ENCODE peak calls at places on chromosomes 3 and 15, in six cellular contexts. E, F, Q, R, N and X are unnamed samples. For H3K4me1, the result is how much of the 10 kb centered on the place peaks cover.

GRCh38 chr3:58999779-59000170 is 50.0 kb downstream of the CFAP20DC start:
- DNase-seq in Q (peak), N (no peak), F (no peak), E (no peak), R (peak), X (no peak)

GRCh38 chr3:57100046-57100695 is 39.7 kb downstream of the SPATA12 start:
- DNase-seq in F (peak), R (peak), E (no peak), N (peak), Q (peak), X (peak)

GRCh38 chr15:67196672-67197363 is 57.6 kb downstream of the AAGAB start:
- DNase-seq in E (no peak), N (no peak), R (peak), F (no peak), Q (peak), X (no peak)

GRCh38 chr3:99568936-99569335 is 69.5 kb upstream of the COL8A1 start:
- DNase-seq in Q (no peak), N (no peak), E (no peak), F (no peak), R (no peak), X (no peak)

GRCh38 chr15:48427960-48428547 is 96.8 kb downstream of the DUT start:
- DNase-seq in N (peak), F (no peak), R (no peak), Q (peak), E (no peak), X (no peak)

GRCh38 chr3:16728762-16729745 is 123.8 kb upstream of the DAZL start:
- DNase-seq in E (no peak), Q (peak), F (no peak), N (no peak), R (no peak), X (no peak)

GRCh38 chr15:72786946-72787345 is 3.4 kb upstream of the ADPGK start:
- DNase-seq in E (no peak), Q (no peak), F (no peak), N (no peak), R (no peak), X (no peak)

GRCh38 chr15:82197734-82198594 is 64.6 kb downstream of the EFL1 start:
- DNase-seq in F (peak), Q (peak), E (peak), N (peak), R (peak), X (peak)

GRCh38 chr3:120462409-120462959 is 11.7 kb upstream of the FSTL1 start:
- DNase-seq in N (no peak), F (no peak), E (no peak), R (no peak), Q (no peak), X (no peak)

GRCh38 chr15:66621491-66622467 is 56.0 kb upstream of the LCTL start:
- DNase-seq in R (no peak), Q (no peak), N (peak), E (peak), F (peak), X (peak)

GRCh38 chr15:50315814-50316630 is 39.0 kb downstream of the GABPB1 start:
- DNase-seq in Q (peak), R (peak), E (no peak), F (peak), N (peak), X (no peak)

GRCh38 chr3:157086775-157087174 is 73.2 kb downstream of the CCNL1 start:
- DNase-seq in E (no peak), F (no peak), R (no peak), N (no peak), Q (no peak), X (no peak)

GRCh38 chr3:25532763-25533162 is 104.7 kb downstream of the RARB start:
- DNase-seq in F (no peak), E (peak), Q (peak), R (no peak), N (peak), X (peak)

GRCh38 chr3:172201136-172201989 is 162.0 kb downstream of the FNDC3B start:
- DNase-seq in F (no peak), E (no peak), N (no peak), Q (peak), R (peak), X (no peak)

DNA sequence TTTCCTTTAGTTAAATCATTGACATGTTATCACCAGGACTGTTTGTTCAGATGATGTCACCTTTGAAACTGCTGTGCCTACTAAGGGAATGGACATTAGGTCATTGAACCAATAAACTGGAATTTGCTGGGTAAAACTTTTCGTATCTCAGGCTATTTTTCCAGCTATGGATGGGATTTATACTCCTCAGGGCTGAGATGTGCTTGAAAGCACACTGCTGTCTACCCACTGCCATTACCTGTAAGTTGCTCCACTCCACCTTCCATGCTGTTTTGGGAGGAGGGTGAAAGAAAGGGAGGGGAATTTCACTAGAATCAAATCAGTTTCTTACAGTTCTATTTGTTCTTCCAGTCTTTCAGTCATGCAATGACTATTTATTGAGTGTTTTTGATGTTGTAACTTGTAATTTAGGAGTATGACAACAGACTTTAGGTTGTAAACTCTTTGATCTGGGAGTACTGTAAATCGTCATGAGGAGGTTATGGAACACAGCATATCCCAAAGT is 11.3 kb downstream of the EHD4 start:
- DNase-seq in Q (no peak), N (no peak), F (no peak), R (no peak), E (no peak), X (no peak)
- H2AK5ac ChIP-seq in Q (no peak), N (no peak), F (no peak), R (peak), E (no peak), X (no peak)

DNA sequence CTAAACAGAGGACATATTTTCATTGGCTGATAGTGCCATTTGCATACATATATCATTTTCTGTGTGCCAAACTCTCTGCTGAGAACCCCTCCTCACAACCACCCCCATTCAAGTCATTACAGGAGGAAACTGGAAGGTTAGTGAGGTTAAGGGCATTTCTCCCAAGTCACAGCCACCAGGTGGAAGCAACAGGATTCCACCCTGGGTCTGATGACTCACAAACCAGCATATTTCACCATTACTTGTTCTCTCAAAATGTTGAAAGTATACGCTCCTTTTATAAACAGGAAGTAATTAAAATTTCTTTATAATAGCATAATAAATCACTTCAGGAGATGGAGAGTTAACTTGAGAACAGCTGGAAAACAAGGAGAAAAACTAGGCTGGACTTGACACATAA is 398.6 kb upstream of the WNT5A start:
- DNase-seq in E (no peak), F (no peak), R (peak), Q (peak), N (peak), X (no peak)
- H2BK15ac ChIP-seq in E (no peak), F (no peak), R (no peak), Q (peak), N (no peak), X (no peak)

GRCh38 chr3:123319760-123320159 is 118.0 kb downstream of the SEC22A start:
- DNase-seq in Q (no peak), N (peak), E (no peak), R (no peak), F (no peak), X (no peak)

GRCh38 chr3:123315271-123315595 is 113.5 kb downstream of the SEC22A start:
- DNase-seq in Q (no peak), R (no peak), E (no peak), F (no peak), N (no peak), X (no peak)

GRCh38 chr3:123318374-123318773 is 116.6 kb downstream of the SEC22A start:
- DNase-seq in R (no peak), Q (no peak), F (no peak), N (no peak), E (no peak), X (no peak)

GRCh38 chr3:123320224-123320623 is 118.5 kb downstream of the SEC22A start:
- DNase-seq in F (no peak), E (no peak), R (no peak), Q (no peak), N (no peak), X (no peak)

GRCh38 chr3:123317716-123318115 is 116.0 kb downstream of the SEC22A start:
- DNase-seq in Q (no peak), E (no peak), N (no peak), R (no peak), F (no peak), X (no peak)
- H3K4me1 ChIP-seq in Q (under half), E (under half), N (under half), R (under half), F (under half), X (under half)

GRCh38 chr15:40789119-40789518 is 17.8 kb upstream of the ZFYVE19 start:
- DNase-seq in R (no peak), E (no peak), N (no peak), F (no peak), Q (no peak), X (no peak)
- H2AK5ac ChIP-seq in R (no peak), E (peak), N (no peak), F (peak), Q (no peak), X (no peak)

GRCh38 chr3:7518471-7518870 is 657.6 kb downstream of the GRM7 start:
- DNase-seq in R (peak), N (no peak), E (no peak), F (no peak), Q (no peak), X (no peak)

GRCh38 chr3:7520593-7520992 is 659.7 kb downstream of the GRM7 start:
- DNase-seq in N (no peak), F (no peak), R (no peak), E (no peak), Q (no peak), X (no peak)

GRCh38 chr3:7517979-7518378 is 657.1 kb downstream of the GRM7 start:
- DNase-seq in F (no peak), Q (no peak), R (no peak), N (no peak), E (no peak), X (no peak)

GRCh38 chr3:7520059-7520458 is 659.1 kb downstream of the GRM7 start:
- DNase-seq in E (no peak), F (peak), Q (no peak), R (no peak), N (peak), X (no peak)
- H2BK15ac ChIP-seq in E (no peak), F (no peak), Q (no peak), R (no peak), N (no peak), X (no peak)

GRCh38 chr15:36936652-36937051 is 163.7 kb downstream of the MEIS2 start:
- DNase-seq in N (no peak), R (no peak), F (no peak), E (no peak), Q (peak), X (no peak)
- H3K4me1 ChIP-seq in N (under half), R (under half), F (under half), E (under half), Q (under half), X (under half)

DNA sequence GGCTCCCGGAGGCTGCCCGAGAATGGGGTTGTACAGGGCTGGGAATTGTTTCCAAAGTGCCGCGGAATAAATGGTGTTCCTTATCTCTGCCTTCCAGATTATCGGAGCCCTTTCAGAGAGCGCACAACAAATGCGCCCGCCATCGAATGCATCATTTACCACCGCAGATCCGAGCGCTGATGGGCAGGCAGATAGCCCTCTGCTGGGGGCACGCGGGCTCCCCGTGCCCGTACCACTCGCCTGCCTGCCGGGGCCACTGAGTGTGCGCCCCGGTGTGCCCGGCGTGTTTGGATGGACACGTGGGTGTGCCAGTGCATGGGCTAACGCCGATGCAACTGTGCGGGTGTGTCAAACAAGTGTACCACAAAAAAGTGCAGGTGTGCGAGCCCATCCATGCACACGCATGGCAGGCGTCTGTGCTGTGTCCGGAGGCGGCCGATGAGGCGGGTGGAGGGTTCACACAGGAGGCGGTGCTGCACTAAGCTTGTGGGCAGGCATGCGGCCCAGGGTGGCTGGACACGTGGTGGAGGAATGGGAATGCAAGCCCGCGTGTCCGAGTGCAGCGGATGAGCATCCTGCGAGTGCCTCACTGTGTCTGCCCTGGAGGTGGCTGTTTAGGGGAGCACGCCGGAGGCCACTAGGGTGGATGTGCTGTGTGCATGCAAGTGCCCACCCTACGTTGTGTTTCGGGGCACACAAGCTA is 3.8 kb upstream of the GATA2 start:
- DNase-seq in E (no peak), R (peak), N (peak), F (no peak), Q (no peak), X (peak)
- H2AK5ac ChIP-seq in E (no peak), R (no peak), N (peak), F (no peak), Q (peak), X (no peak)

DNA sequence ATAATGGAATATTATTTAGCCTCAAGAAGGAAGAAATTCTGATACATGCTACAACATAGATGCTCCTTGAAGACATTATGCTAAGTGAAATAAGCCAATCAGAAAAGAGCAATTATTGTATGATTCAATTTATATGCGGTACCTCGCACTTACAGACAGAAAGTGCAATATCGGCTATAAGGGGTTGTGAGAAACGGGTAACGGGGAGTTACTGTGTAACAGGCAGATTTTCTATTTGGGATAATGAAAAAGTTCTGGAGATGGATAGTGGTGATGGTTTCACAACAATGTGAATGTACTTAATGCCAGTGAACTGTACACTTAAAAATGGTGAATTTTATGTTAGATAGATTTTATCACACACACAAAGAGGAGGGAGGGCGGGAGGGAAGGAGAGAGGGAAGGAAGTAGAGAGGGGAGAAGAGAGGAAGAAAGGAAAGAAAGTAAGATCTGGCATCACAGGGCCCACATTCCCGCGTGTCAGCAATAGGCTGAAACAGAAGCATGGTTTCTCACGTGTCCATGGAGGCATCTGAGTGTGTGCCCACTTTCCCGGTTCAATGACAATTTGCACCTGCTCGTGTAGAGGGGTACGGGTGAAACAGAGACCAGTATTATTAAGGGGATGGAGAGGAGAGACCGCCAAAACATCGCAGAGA is 700 bp upstream of the BLM start:
- DNase-seq in F (no peak), E (no peak), Q (peak), R (peak), N (no peak), X (no peak)
- H2BK15ac ChIP-seq in F (no peak), E (no peak), Q (peak), R (no peak), N (no peak), X (no peak)